ENCODE peak calls at places on chromosome 13, in seven cellular contexts. One of them, this sample, is unnamed.

GRCh38 chr13:39364797-39365468 is 238.1 kb downstream of the LHFPL6 start:
- DNase-seq in frontal cortex: no peak
- DNase-seq in mammary epithelial cell: peak
- DNase-seq in substantia nigra: no peak
- DNase-seq in cardiac fibroblast: no peak
- DNase-seq in activated T-helper 1 cell treated with anti-CD3 and anti-CD28 coated beads, Interleukin-12 subunit alpha, Interleukin-12 subunit beta, Interleukin-2, Interleukin-4 antibody, amounts not matched to agents 30 ng/mL and 10 ng/mL and 1 ng/mL, durations not matched to agents 14 hours and 24 hours and 36 hours: no peak
- DNase-seq in GM23338: peak
- DNase-seq in this sample: no peak

GRCh38 chr13:82747948-82748347 is 1134.3 kb downstream of the SLITRK1 start:
- DNase-seq in frontal cortex: no peak
- DNase-seq in mammary epithelial cell: no peak
- DNase-seq in substantia nigra: no peak
- DNase-seq in cardiac fibroblast: peak
- DNase-seq in activated T-helper 1 cell treated with anti-CD3 and anti-CD28 coated beads, Interleukin-12 subunit alpha, Interleukin-12 subunit beta, Interleukin-2, Interleukin-4 antibody, amounts not matched to agents 30 ng/mL and 10 ng/mL and 1 ng/mL, durations not matched to agents 14 hours and 24 hours and 36 hours: no peak
- DNase-seq in GM23338: no peak
- DNase-seq in this sample: no peak

GRCh38 chr13:75326173-75327131 is 155.5 kb downstream of the TBC1D4 start:
- DNase-seq in frontal cortex: no peak
- DNase-seq in mammary epithelial cell: peak
- DNase-seq in substantia nigra: no peak
- DNase-seq in cardiac fibroblast: peak
- DNase-seq in activated T-helper 1 cell treated with anti-CD3 and anti-CD28 coated beads, Interleukin-12 subunit alpha, Interleukin-12 subunit beta, Interleukin-2, Interleukin-4 antibody, amounts not matched to agents 30 ng/mL and 10 ng/mL and 1 ng/mL, durations not matched to agents 14 hours and 24 hours and 36 hours: peak
- DNase-seq in GM23338: no peak
- DNase-seq in this sample: peak

GRCh38 chr13:58949646-58950045 is 1214.1 kb downstream of the DIAPH3 start:
- DNase-seq in frontal cortex: no peak
- DNase-seq in mammary epithelial cell: no peak
- DNase-seq in substantia nigra: no peak
- DNase-seq in cardiac fibroblast: no peak
- DNase-seq in activated T-helper 1 cell treated with anti-CD3 and anti-CD28 coated beads, Interleukin-12 subunit alpha, Interleukin-12 subunit beta, Interleukin-2, Interleukin-4 antibody, amounts not matched to agents 30 ng/mL and 10 ng/mL and 1 ng/mL, durations not matched to agents 14 hours and 24 hours and 36 hours: no peak
- DNase-seq in GM23338: peak
- DNase-seq in this sample: no peak

GRCh38 chr13:113930711-113931637 is 42.9 kb downstream of the C13orf46 start:
- DNase-seq in frontal cortex: no peak
- DNase-seq in mammary epithelial cell: no peak
- DNase-seq in substantia nigra: no peak
- DNase-seq in cardiac fibroblast: no peak
- DNase-seq in activated T-helper 1 cell treated with anti-CD3 and anti-CD28 coated beads, Interleukin-12 subunit alpha, Interleukin-12 subunit beta, Interleukin-2, Interleukin-4 antibody, amounts not matched to agents 30 ng/mL and 10 ng/mL and 1 ng/mL, durations not matched to agents 14 hours and 24 hours and 36 hours: peak
- DNase-seq in GM23338: no peak
- DNase-seq in this sample: peak

GRCh38 chr13:109836629-109837607 is 50.5 kb upstream of the IRS2 start:
- DNase-seq in frontal cortex: no peak
- DNase-seq in mammary epithelial cell: no peak
- DNase-seq in substantia nigra: no peak
- DNase-seq in cardiac fibroblast: no peak
- DNase-seq in activated T-helper 1 cell treated with anti-CD3 and anti-CD28 coated beads, Interleukin-12 subunit alpha, Interleukin-12 subunit beta, Interleukin-2, Interleukin-4 antibody, amounts not matched to agents 30 ng/mL and 10 ng/mL and 1 ng/mL, durations not matched to agents 14 hours and 24 hours and 36 hours: no peak
- DNase-seq in GM23338: no peak
- DNase-seq in this sample: no peak

GRCh38 chr13:42110410-42111155 is 62.1 kb downstream of the DGKH start:
- DNase-seq in frontal cortex: peak
- DNase-seq in mammary epithelial cell: peak
- DNase-seq in substantia nigra: no peak
- DNase-seq in cardiac fibroblast: peak
- DNase-seq in activated T-helper 1 cell treated with anti-CD3 and anti-CD28 coated beads, Interleukin-12 subunit alpha, Interleukin-12 subunit beta, Interleukin-2, Interleukin-4 antibody, amounts not matched to agents 30 ng/mL and 10 ng/mL and 1 ng/mL, durations not matched to agents 14 hours and 24 hours and 36 hours: peak
- DNase-seq in GM23338: peak
- DNase-seq in this sample: peak

GRCh38 chr13:48009298-48009697 is 8.2 kb upstream of the SUCLA2 start:
- DNase-seq in frontal cortex: no peak
- DNase-seq in mammary epithelial cell: peak
- DNase-seq in substantia nigra: no peak
- DNase-seq in cardiac fibroblast: peak
- DNase-seq in activated T-helper 1 cell treated with anti-CD3 and anti-CD28 coated beads, Interleukin-12 subunit alpha, Interleukin-12 subunit beta, Interleukin-2, Interleukin-4 antibody, amounts not matched to agents 30 ng/mL and 10 ng/mL and 1 ng/mL, durations not matched to agents 14 hours and 24 hours and 36 hours: no peak
- DNase-seq in GM23338: no peak
- DNase-seq in this sample: no peak

GRCh38 chr13:113981201-113981605 is 7.3 kb upstream of the C13orf46 start:
- DNase-seq in frontal cortex: no peak
- DNase-seq in mammary epithelial cell: peak
- DNase-seq in substantia nigra: no peak
- DNase-seq in cardiac fibroblast: no peak
- DNase-seq in activated T-helper 1 cell treated with anti-CD3 and anti-CD28 coated beads, Interleukin-12 subunit alpha, Interleukin-12 subunit beta, Interleukin-2, Interleukin-4 antibody, amounts not matched to agents 30 ng/mL and 10 ng/mL and 1 ng/mL, durations not matched to agents 14 hours and 24 hours and 36 hours: no peak
- DNase-seq in GM23338: no peak
- DNase-seq in this sample: no peak

GRCh38 chr13:24540236-24541126 is 27.9 kb upstream of the PARP4 start:
- DNase-seq in frontal cortex: peak
- DNase-seq in mammary epithelial cell: no peak
- DNase-seq in substantia nigra: no peak
- DNase-seq in cardiac fibroblast: peak
- DNase-seq in activated T-helper 1 cell treated with anti-CD3 and anti-CD28 coated beads, Interleukin-12 subunit alpha, Interleukin-12 subunit beta, Interleukin-2, Interleukin-4 antibody, amounts not matched to agents 30 ng/mL and 10 ng/mL and 1 ng/mL, durations not matched to agents 14 hours and 24 hours and 36 hours: no peak
- DNase-seq in GM23338: peak
- DNase-seq in this sample: peak

GRCh38 chr13:74136089-74136658 is 2.0 kb upstream of the KLF12 start:
- DNase-seq in frontal cortex: peak
- DNase-seq in mammary epithelial cell: peak
- DNase-seq in substantia nigra: peak
- DNase-seq in cardiac fibroblast: peak
- DNase-seq in activated T-helper 1 cell treated with anti-CD3 and anti-CD28 coated beads, Interleukin-12 subunit alpha, Interleukin-12 subunit beta, Interleukin-2, Interleukin-4 antibody, amounts not matched to agents 30 ng/mL and 10 ng/mL and 1 ng/mL, durations not matched to agents 14 hours and 24 hours and 36 hours: no peak
- DNase-seq in GM23338: peak
- DNase-seq in this sample: peak

GRCh38 chr13:101065314-101065713 is 351.0 kb downstream of the NALCN start:
- DNase-seq in frontal cortex: no peak
- DNase-seq in mammary epithelial cell: no peak
- DNase-seq in substantia nigra: no peak
- DNase-seq in cardiac fibroblast: no peak
- DNase-seq in activated T-helper 1 cell treated with anti-CD3 and anti-CD28 coated beads, Interleukin-12 subunit alpha, Interleukin-12 subunit beta, Interleukin-2, Interleukin-4 antibody, amounts not matched to agents 30 ng/mL and 10 ng/mL and 1 ng/mL, durations not matched to agents 14 hours and 24 hours and 36 hours: no peak
- DNase-seq in GM23338: no peak
- DNase-seq in this sample: no peak

GRCh38 chr13:80141114-80141849 is 199.6 kb downstream of the SPRY2 start:
- DNase-seq in frontal cortex: no peak
- DNase-seq in mammary epithelial cell: no peak
- DNase-seq in substantia nigra: peak
- DNase-seq in cardiac fibroblast: peak
- DNase-seq in activated T-helper 1 cell treated with anti-CD3 and anti-CD28 coated beads, Interleukin-12 subunit alpha, Interleukin-12 subunit beta, Interleukin-2, Interleukin-4 antibody, amounts not matched to agents 30 ng/mL and 10 ng/mL and 1 ng/mL, durations not matched to agents 14 hours and 24 hours and 36 hours: no peak
- DNase-seq in GM23338: no peak
- DNase-seq in this sample: no peak

GRCh38 chr13:31742102-31742695 is 2.9 kb downstream of the RXFP2 start:
- DNase-seq in frontal cortex: peak
- DNase-seq in mammary epithelial cell: peak
- DNase-seq in substantia nigra: no peak
- DNase-seq in cardiac fibroblast: peak
- DNase-seq in activated T-helper 1 cell treated with anti-CD3 and anti-CD28 coated beads, Interleukin-12 subunit alpha, Interleukin-12 subunit beta, Interleukin-2, Interleukin-4 antibody, amounts not matched to agents 30 ng/mL and 10 ng/mL and 1 ng/mL, durations not matched to agents 14 hours and 24 hours and 36 hours: peak
- DNase-seq in GM23338: peak
- DNase-seq in this sample: peak

GRCh38 chr13:109783447-109783814 is 3.0 kb downstream of the IRS2 start:
- DNase-seq in frontal cortex: no peak
- DNase-seq in mammary epithelial cell: no peak
- DNase-seq in substantia nigra: no peak
- DNase-seq in cardiac fibroblast: no peak
- DNase-seq in activated T-helper 1 cell treated with anti-CD3 and anti-CD28 coated beads, Interleukin-12 subunit alpha, Interleukin-12 subunit beta, Interleukin-2, Interleukin-4 antibody, amounts not matched to agents 30 ng/mL and 10 ng/mL and 1 ng/mL, durations not matched to agents 14 hours and 24 hours and 36 hours: no peak
- DNase-seq in GM23338: peak
- DNase-seq in this sample: no peak

GRCh38 chr13:52405767-52406494 is at the start of gene THSD1:
- DNase-seq in frontal cortex: peak
- DNase-seq in mammary epithelial cell: peak
- DNase-seq in substantia nigra: no peak
- DNase-seq in cardiac fibroblast: peak
- DNase-seq in activated T-helper 1 cell treated with anti-CD3 and anti-CD28 coated beads, Interleukin-12 subunit alpha, Interleukin-12 subunit beta, Interleukin-2, Interleukin-4 antibody, amounts not matched to agents 30 ng/mL and 10 ng/mL and 1 ng/mL, durations not matched to agents 14 hours and 24 hours and 36 hours: no peak
- DNase-seq in GM23338: peak
- DNase-seq in this sample: peak

GRCh38 chr13:80000679-80001509 is 340.0 kb downstream of the SPRY2 start:
- DNase-seq in frontal cortex: no peak
- DNase-seq in mammary epithelial cell: no peak
- DNase-seq in substantia nigra: no peak
- DNase-seq in cardiac fibroblast: no peak
- DNase-seq in activated T-helper 1 cell treated with anti-CD3 and anti-CD28 coated beads, Interleukin-12 subunit alpha, Interleukin-12 subunit beta, Interleukin-2, Interleukin-4 antibody, amounts not matched to agents 30 ng/mL and 10 ng/mL and 1 ng/mL, durations not matched to agents 14 hours and 24 hours and 36 hours: no peak
- DNase-seq in GM23338: no peak
- DNase-seq in this sample: no peak

GRCh38 chr13:43293986-43294880 is 270.8 kb downstream of the DNAJC15 start:
- DNase-seq in frontal cortex: no peak
- DNase-seq in mammary epithelial cell: no peak
- DNase-seq in substantia nigra: no peak
- DNase-seq in cardiac fibroblast: no peak
- DNase-seq in activated T-helper 1 cell treated with anti-CD3 and anti-CD28 coated beads, Interleukin-12 subunit alpha, Interleukin-12 subunit beta, Interleukin-2, Interleukin-4 antibody, amounts not matched to agents 30 ng/mL and 10 ng/mL and 1 ng/mL, durations not matched to agents 14 hours and 24 hours and 36 hours: no peak
- DNase-seq in GM23338: no peak
- DNase-seq in this sample: no peak

GRCh38 chr13:26867451-26868067 is 107.0 kb upstream of the GPR12 start:
- DNase-seq in frontal cortex: no peak
- DNase-seq in mammary epithelial cell: peak
- DNase-seq in substantia nigra: no peak
- DNase-seq in cardiac fibroblast: peak
- DNase-seq in activated T-helper 1 cell treated with anti-CD3 and anti-CD28 coated beads, Interleukin-12 subunit alpha, Interleukin-12 subunit beta, Interleukin-2, Interleukin-4 antibody, amounts not matched to agents 30 ng/mL and 10 ng/mL and 1 ng/mL, durations not matched to agents 14 hours and 24 hours and 36 hours: no peak
- DNase-seq in GM23338: peak
- DNase-seq in this sample: peak

GRCh38 chr13:112690242-112690943 is 555 bp downstream of the ATP11A start:
- DNase-seq in frontal cortex: no peak
- DNase-seq in mammary epithelial cell: peak
- DNase-seq in substantia nigra: no peak
- DNase-seq in cardiac fibroblast: peak
- DNase-seq in activated T-helper 1 cell treated with anti-CD3 and anti-CD28 coated beads, Interleukin-12 subunit alpha, Interleukin-12 subunit beta, Interleukin-2, Interleukin-4 antibody, amounts not matched to agents 30 ng/mL and 10 ng/mL and 1 ng/mL, durations not matched to agents 14 hours and 24 hours and 36 hours: peak
- DNase-seq in GM23338: peak
- DNase-seq in this sample: peak

GRCh38 chr13:31043891-31044657 is 111.6 kb downstream of the TEX26 start:
- DNase-seq in frontal cortex: peak
- DNase-seq in mammary epithelial cell: peak
- DNase-seq in substantia nigra: peak
- DNase-seq in cardiac fibroblast: peak
- DNase-seq in activated T-helper 1 cell treated with anti-CD3 and anti-CD28 coated beads, Interleukin-12 subunit alpha, Interleukin-12 subunit beta, Interleukin-2, Interleukin-4 antibody, amounts not matched to agents 30 ng/mL and 10 ng/mL and 1 ng/mL, durations not matched to agents 14 hours and 24 hours and 36 hours: peak
- DNase-seq in GM23338: peak
- DNase-seq in this sample: peak

GRCh38 chr13:95896302-95896701 is 156.9 kb downstream of the UGGT2 start:
- DNase-seq in frontal cortex: no peak
- DNase-seq in mammary epithelial cell: no peak
- DNase-seq in substantia nigra: no peak
- DNase-seq in cardiac fibroblast: peak
- DNase-seq in activated T-helper 1 cell treated with anti-CD3 and anti-CD28 coated beads, Interleukin-12 subunit alpha, Interleukin-12 subunit beta, Interleukin-2, Interleukin-4 antibody, amounts not matched to agents 30 ng/mL and 10 ng/mL and 1 ng/mL, durations not matched to agents 14 hours and 24 hours and 36 hours: no peak
- DNase-seq in GM23338: no peak
- DNase-seq in this sample: no peak

GRCh38 chr13:98571955-98572662 is 4.8 kb downstream of the STK24 start:
- DNase-seq in frontal cortex: no peak
- DNase-seq in mammary epithelial cell: peak
- DNase-seq in substantia nigra: no peak
- DNase-seq in cardiac fibroblast: peak
- DNase-seq in activated T-helper 1 cell treated with anti-CD3 and anti-CD28 coated beads, Interleukin-12 subunit alpha, Interleukin-12 subunit beta, Interleukin-2, Interleukin-4 antibody, amounts not matched to agents 30 ng/mL and 10 ng/mL and 1 ng/mL, durations not matched to agents 14 hours and 24 hours and 36 hours: no peak
- DNase-seq in GM23338: no peak
- DNase-seq in this sample: no peak

GRCh38 chr13:75195479-75196111 is 286.4 kb downstream of the TBC1D4 start:
- DNase-seq in frontal cortex: no peak
- DNase-seq in mammary epithelial cell: no peak
- DNase-seq in substantia nigra: no peak
- DNase-seq in cardiac fibroblast: peak
- DNase-seq in activated T-helper 1 cell treated with anti-CD3 and anti-CD28 coated beads, Interleukin-12 subunit alpha, Interleukin-12 subunit beta, Interleukin-2, Interleukin-4 antibody, amounts not matched to agents 30 ng/mL and 10 ng/mL and 1 ng/mL, durations not matched to agents 14 hours and 24 hours and 36 hours: no peak
- DNase-seq in GM23338: peak
- DNase-seq in this sample: no peak

GRCh38 chr13:40600145-40600751 is 66.2 kb downstream of the FOXO1 start:
- DNase-seq in frontal cortex: no peak
- DNase-seq in mammary epithelial cell: no peak
- DNase-seq in substantia nigra: no peak
- DNase-seq in cardiac fibroblast: no peak
- DNase-seq in activated T-helper 1 cell treated with anti-CD3 and anti-CD28 coated beads, Interleukin-12 subunit alpha, Interleukin-12 subunit beta, Interleukin-2, Interleukin-4 antibody, amounts not matched to agents 30 ng/mL and 10 ng/mL and 1 ng/mL, durations not matched to agents 14 hours and 24 hours and 36 hours: no peak
- DNase-seq in GM23338: no peak
- DNase-seq in this sample: no peak

GRCh38 chr13:24998433-24998832 is 97.5 kb upstream of the PABPC3 start:
- DNase-seq in frontal cortex: no peak
- DNase-seq in mammary epithelial cell: no peak
- DNase-seq in substantia nigra: no peak
- DNase-seq in cardiac fibroblast: no peak
- DNase-seq in activated T-helper 1 cell treated with anti-CD3 and anti-CD28 coated beads, Interleukin-12 subunit alpha, Interleukin-12 subunit beta, Interleukin-2, Interleukin-4 antibody, amounts not matched to agents 30 ng/mL and 10 ng/mL and 1 ng/mL, durations not matched to agents 14 hours and 24 hours and 36 hours: no peak
- DNase-seq in GM23338: no peak
- DNase-seq in this sample: no peak

GRCh38 chr13:33174980-33175379 is 110.6 kb downstream of the STARD13 start:
- DNase-seq in frontal cortex: no peak
- DNase-seq in mammary epithelial cell: no peak
- DNase-seq in substantia nigra: no peak
- DNase-seq in cardiac fibroblast: peak
- DNase-seq in activated T-helper 1 cell treated with anti-CD3 and anti-CD28 coated beads, Interleukin-12 subunit alpha, Interleukin-12 subunit beta, Interleukin-2, Interleukin-4 antibody, amounts not matched to agents 30 ng/mL and 10 ng/mL and 1 ng/mL, durations not matched to agents 14 hours and 24 hours and 36 hours: no peak
- DNase-seq in GM23338: no peak
- DNase-seq in this sample: no peak

GRCh38 chr13:45500492-45501174 is 35.9 kb downstream of the COG3 start:
- DNase-seq in frontal cortex: no peak
- DNase-seq in mammary epithelial cell: peak
- DNase-seq in substantia nigra: no peak
- DNase-seq in cardiac fibroblast: peak
- DNase-seq in activated T-helper 1 cell treated with anti-CD3 and anti-CD28 coated beads, Interleukin-12 subunit alpha, Interleukin-12 subunit beta, Interleukin-2, Interleukin-4 antibody, amounts not matched to agents 30 ng/mL and 10 ng/mL and 1 ng/mL, durations not matched to agents 14 hours and 24 hours and 36 hours: no peak
- DNase-seq in GM23338: no peak
- DNase-seq in this sample: no peak

GRCh38 chr13:113187263-113187669 is 21.2 kb downstream of the PCID2 start:
- DNase-seq in frontal cortex: no peak
- DNase-seq in mammary epithelial cell: peak
- DNase-seq in substantia nigra: peak
- DNase-seq in cardiac fibroblast: peak
- DNase-seq in activated T-helper 1 cell treated with anti-CD3 and anti-CD28 coated beads, Interleukin-12 subunit alpha, Interleukin-12 subunit beta, Interleukin-2, Interleukin-4 antibody, amounts not matched to agents 30 ng/mL and 10 ng/mL and 1 ng/mL, durations not matched to agents 14 hours and 24 hours and 36 hours: no peak
- DNase-seq in GM23338: no peak
- DNase-seq in this sample: no peak

GRCh38 chr13:80214521-80214941 is 126.4 kb downstream of the SPRY2 start:
- DNase-seq in frontal cortex: no peak
- DNase-seq in mammary epithelial cell: no peak
- DNase-seq in substantia nigra: no peak
- DNase-seq in cardiac fibroblast: no peak
- DNase-seq in activated T-helper 1 cell treated with anti-CD3 and anti-CD28 coated beads, Interleukin-12 subunit alpha, Interleukin-12 subunit beta, Interleukin-2, Interleukin-4 antibody, amounts not matched to agents 30 ng/mL and 10 ng/mL and 1 ng/mL, durations not matched to agents 14 hours and 24 hours and 36 hours: no peak
- DNase-seq in GM23338: peak
- DNase-seq in this sample: no peak

GRCh38 chr13:105278797-105279425 is 1256.6 kb downstream of the EFNB2 start:
- DNase-seq in frontal cortex: no peak
- DNase-seq in mammary epithelial cell: no peak
- DNase-seq in substantia nigra: no peak
- DNase-seq in cardiac fibroblast: no peak
- DNase-seq in activated T-helper 1 cell treated with anti-CD3 and anti-CD28 coated beads, Interleukin-12 subunit alpha, Interleukin-12 subunit beta, Interleukin-2, Interleukin-4 antibody, amounts not matched to agents 30 ng/mL and 10 ng/mL and 1 ng/mL, durations not matched to agents 14 hours and 24 hours and 36 hours: no peak
- DNase-seq in GM23338: peak
- DNase-seq in this sample: no peak

GRCh38 chr13:22040810-22041364 is 370.0 kb downstream of the FGF9 start:
- DNase-seq in frontal cortex: no peak
- DNase-seq in mammary epithelial cell: no peak
- DNase-seq in substantia nigra: no peak
- DNase-seq in cardiac fibroblast: no peak
- DNase-seq in activated T-helper 1 cell treated with anti-CD3 and anti-CD28 coated beads, Interleukin-12 subunit alpha, Interleukin-12 subunit beta, Interleukin-2, Interleukin-4 antibody, amounts not matched to agents 30 ng/mL and 10 ng/mL and 1 ng/mL, durations not matched to agents 14 hours and 24 hours and 36 hours: no peak
- DNase-seq in GM23338: peak
- DNase-seq in this sample: peak

GRCh38 chr13:98543380-98544104 is 33.4 kb downstream of the STK24 start:
- DNase-seq in frontal cortex: no peak
- DNase-seq in mammary epithelial cell: no peak
- DNase-seq in substantia nigra: no peak
- DNase-seq in cardiac fibroblast: no peak
- DNase-seq in activated T-helper 1 cell treated with anti-CD3 and anti-CD28 coated beads, Interleukin-12 subunit alpha, Interleukin-12 subunit beta, Interleukin-2, Interleukin-4 antibody, amounts not matched to agents 30 ng/mL and 10 ng/mL and 1 ng/mL, durations not matched to agents 14 hours and 24 hours and 36 hours: no peak
- DNase-seq in GM23338: no peak
- DNase-seq in this sample: no peak

GRCh38 chr13:100547805-100548204 is 40.8 kb downstream of the GGACT start:
- DNase-seq in frontal cortex: no peak
- DNase-seq in mammary epithelial cell: peak
- DNase-seq in substantia nigra: no peak
- DNase-seq in cardiac fibroblast: no peak
- DNase-seq in activated T-helper 1 cell treated with anti-CD3 and anti-CD28 coated beads, Interleukin-12 subunit alpha, Interleukin-12 subunit beta, Interleukin-2, Interleukin-4 antibody, amounts not matched to agents 30 ng/mL and 10 ng/mL and 1 ng/mL, durations not matched to agents 14 hours and 24 hours and 36 hours: no peak
- DNase-seq in GM23338: no peak
- DNase-seq in this sample: no peak

GRCh38 chr13:34675626-34676025 is 266.4 kb upstream of the NBEA start:
- DNase-seq in frontal cortex: no peak
- DNase-seq in mammary epithelial cell: no peak
- DNase-seq in substantia nigra: no peak
- DNase-seq in cardiac fibroblast: no peak
- DNase-seq in activated T-helper 1 cell treated with anti-CD3 and anti-CD28 coated beads, Interleukin-12 subunit alpha, Interleukin-12 subunit beta, Interleukin-2, Interleukin-4 antibody, amounts not matched to agents 30 ng/mL and 10 ng/mL and 1 ng/mL, durations not matched to agents 14 hours and 24 hours and 36 hours: no peak
- DNase-seq in GM23338: no peak
- DNase-seq in this sample: no peak

GRCh38 chr13:31514932-31515331 is 224.4 kb upstream of the RXFP2 start:
- DNase-seq in frontal cortex: no peak
- DNase-seq in mammary epithelial cell: no peak
- DNase-seq in substantia nigra: no peak
- DNase-seq in cardiac fibroblast: no peak
- DNase-seq in activated T-helper 1 cell treated with anti-CD3 and anti-CD28 coated beads, Interleukin-12 subunit alpha, Interleukin-12 subunit beta, Interleukin-2, Interleukin-4 antibody, amounts not matched to agents 30 ng/mL and 10 ng/mL and 1 ng/mL, durations not matched to agents 14 hours and 24 hours and 36 hours: no peak
- DNase-seq in GM23338: no peak
- DNase-seq in this sample: no peak

GRCh38 chr13:39336207-39336606 is 266.8 kb downstream of the LHFPL6 start:
- DNase-seq in frontal cortex: no peak
- DNase-seq in mammary epithelial cell: no peak
- DNase-seq in substantia nigra: no peak
- DNase-seq in cardiac fibroblast: no peak
- DNase-seq in activated T-helper 1 cell treated with anti-CD3 and anti-CD28 coated beads, Interleukin-12 subunit alpha, Interleukin-12 subunit beta, Interleukin-2, Interleukin-4 antibody, amounts not matched to agents 30 ng/mL and 10 ng/mL and 1 ng/mL, durations not matched to agents 14 hours and 24 hours and 36 hours: no peak
- DNase-seq in GM23338: no peak
- DNase-seq in this sample: no peak

GRCh38 chr13:40095695-40096356 is 440.4 kb downstream of the COG6 start:
- DNase-seq in frontal cortex: no peak
- DNase-seq in mammary epithelial cell: no peak
- DNase-seq in substantia nigra: no peak
- DNase-seq in cardiac fibroblast: no peak
- DNase-seq in activated T-helper 1 cell treated with anti-CD3 and anti-CD28 coated beads, Interleukin-12 subunit alpha, Interleukin-12 subunit beta, Interleukin-2, Interleukin-4 antibody, amounts not matched to agents 30 ng/mL and 10 ng/mL and 1 ng/mL, durations not matched to agents 14 hours and 24 hours and 36 hours: no peak
- DNase-seq in GM23338: no peak
- DNase-seq in this sample: no peak